ENCODE peak calls at places on chromosomes 5 and 9, in ten cellular contexts. K is NCI-H1417 treated with DMSO at 0.1 percent for 48 hours; P is M059J; F is substantia nigra; W is mesenteric fat pad; C is activated effector memory CD4-positive, alpha-beta T cell treated with Interleukin-2 at 50 U/mL for 16 hours; I is stimulated activated CD8-positive, alpha-beta memory T cell treated with anti-CD3 and anti-CD28 coated beads, Interleukin-15, amount 100 ng/mL, for 24 hours; L is left cardiac atrium; A is T-cell; Q is IMR-90. T is an unnamed sample.
A peak's percentile ranks its signal among the peaks of the same experiment; 100 is the strongest.

GRCh38 chr5:86427158-86427557 is 190.6 kb upstream of the COX7C start:
- DNase-seq in K (no peak), P (no peak), F (no peak), W (no peak), C (no peak), I (no peak), L (no peak), A (no peak), Q (no peak), T (no peak)

GRCh38 chr9:6418764-6419163 is 5.8 kb downstream of the UHRF2 start:
- DNase-seq in K (no peak), P (no peak), F (no peak), W (no peak), C (no peak), I (no peak), L (no peak), A (no peak), Q (no peak), T (no peak)

GRCh38 chr9:82784595-82784994 is 278.3 kb downstream of the RASEF start:
- DNase-seq in K (no peak), P (no peak), F (no peak), W (no peak), C (no peak), I (no peak), L (no peak), A (no peak), Q (no peak), T (no peak)

GRCh38 chr9:117304613-117305012 is 110.2 kb downstream of the ASTN2 start:
- DNase-seq in K (no peak), P (no peak), F (no peak), W (no peak), C (no peak), I (no peak), L (no peak), A (no peak), Q (no peak), T (no peak)

GRCh38 chr9:34127035-34127948 is 794 bp upstream of the DCAF12 start:
- DNase-seq in K (no peak), P (no peak), F (no peak), W (no peak), C (no peak), I (no peak), L (no peak), A (no peak), Q (no peak), T (no peak)

GRCh38 chr5:26610581-26610980 is 427.8 kb downstream of the CDH9 start:
- DNase-seq in K (no peak), P (no peak), F (no peak), W (no peak), C (no peak), I (no peak), L (no peak), A (no peak), Q (no peak), T (no peak)

GRCh38 chr5:91178461-91178860 is 204.7 kb downstream of the ARRDC3 start:
- DNase-seq in K (no peak), P (no peak), F (no peak), W (no peak), C (no peak), I (no peak), L (no peak), A (no peak), Q (peak; percentile 64), T (no peak)

GRCh38 chr5:12772276-12772675 is 868.0 kb upstream of the CTNND2 start:
- DNase-seq in K (no peak), P (peak; percentile 28), F (no peak), W (no peak), C (no peak), I (no peak), L (no peak), A (no peak), Q (no peak), T (no peak)

GRCh38 chr9:5185220-5185840 is at the start of gene INSL6:
- DNase-seq in K (no peak), P (no peak), F (no peak), W (no peak), C (no peak), I (no peak), L (no peak), A (no peak), Q (no peak), T (no peak)

GRCh38 chr9:92173318-92173717 is 58.1 kb upstream of the SPTLC1 start:
- DNase-seq in K (no peak), P (no peak), F (no peak), W (no peak), C (no peak), I (no peak), L (no peak), A (no peak), Q (no peak), T (no peak)